ENCODE peak calls at places on chromosomes 5 and 9, in six cellular contexts. One of them, this sample, is unnamed. For H3K4me1, the result is how much of the 10 kb centered on the place peaks cover.

GRCh38 chr9:89093201-89093600 is 85.4 kb downstream of the SHC3 start:
- DNase-seq in lower lobe of right lung: no peak
- DNase-seq in endodermal cell: no peak
- DNase-seq in CD8-positive, alpha-beta T cell: no peak
- DNase-seq in body of pancreas: no peak
- DNase-seq in colonic mucosa: no peak
- DNase-seq in this sample: no peak

GRCh38 chr9:11328326-11328725 is 715.5 kb upstream of the PTPRD start:
- DNase-seq in colonic mucosa: no peak
- DNase-seq in CD8-positive, alpha-beta T cell: no peak
- DNase-seq in lower lobe of right lung: no peak
- DNase-seq in body of pancreas: no peak
- DNase-seq in endodermal cell: no peak
- DNase-seq in this sample: no peak

GRCh38 chr5:108935602-108936001 is 187.9 kb downstream of the FER start:
- DNase-seq in colonic mucosa: no peak
- DNase-seq in lower lobe of right lung: no peak
- DNase-seq in CD8-positive, alpha-beta T cell: no peak
- DNase-seq in body of pancreas: no peak
- DNase-seq in endodermal cell: no peak
- DNase-seq in this sample: no peak

GRCh38 chr5:122615146-122615545 is 159.7 kb upstream of the SNX2 start:
- DNase-seq in lower lobe of right lung: no peak
- DNase-seq in CD8-positive, alpha-beta T cell: no peak
- DNase-seq in endodermal cell: no peak
- DNase-seq in body of pancreas: no peak
- DNase-seq in colonic mucosa: no peak
- DNase-seq in this sample: no peak

GRCh38 chr9:95726756-95727155 is 148.7 kb upstream of the ERCC6L2 start:
- DNase-seq in endodermal cell: no peak
- DNase-seq in colonic mucosa: no peak
- DNase-seq in lower lobe of right lung: no peak
- DNase-seq in body of pancreas: no peak
- DNase-seq in CD8-positive, alpha-beta T cell: no peak
- DNase-seq in this sample: peak

GRCh38 chr5:113293068-113293571 is 141.7 kb downstream of the TSSK1B start:
- DNase-seq in CD8-positive, alpha-beta T cell: no peak
- DNase-seq in colonic mucosa: no peak
- DNase-seq in body of pancreas: no peak
- DNase-seq in endodermal cell: peak
- DNase-seq in lower lobe of right lung: no peak
- DNase-seq in this sample: peak

GRCh38 chr5:132405646-132406045 is 36.1 kb downstream of the SLC22A5 start:
- DNase-seq in lower lobe of right lung: no peak
- DNase-seq in colonic mucosa: no peak
- DNase-seq in CD8-positive, alpha-beta T cell: no peak
- DNase-seq in endodermal cell: no peak
- DNase-seq in body of pancreas: no peak
- DNase-seq in this sample: no peak

GRCh38 chr9:136824496-136825225 is 16.9 kb downstream of the RABL6 start:
- DNase-seq in colonic mucosa: no peak
- DNase-seq in endodermal cell: no peak
- DNase-seq in CD8-positive, alpha-beta T cell: no peak
- DNase-seq in lower lobe of right lung: no peak
- DNase-seq in body of pancreas: no peak
- DNase-seq in this sample: no peak

GRCh38 chr9:71826289-71826688 is 58.0 kb upstream of the CEMIP2 start:
- DNase-seq in endodermal cell: no peak
- DNase-seq in CD8-positive, alpha-beta T cell: no peak
- DNase-seq in colonic mucosa: no peak
- DNase-seq in lower lobe of right lung: no peak
- DNase-seq in body of pancreas: no peak
- DNase-seq in this sample: no peak

DNA sequence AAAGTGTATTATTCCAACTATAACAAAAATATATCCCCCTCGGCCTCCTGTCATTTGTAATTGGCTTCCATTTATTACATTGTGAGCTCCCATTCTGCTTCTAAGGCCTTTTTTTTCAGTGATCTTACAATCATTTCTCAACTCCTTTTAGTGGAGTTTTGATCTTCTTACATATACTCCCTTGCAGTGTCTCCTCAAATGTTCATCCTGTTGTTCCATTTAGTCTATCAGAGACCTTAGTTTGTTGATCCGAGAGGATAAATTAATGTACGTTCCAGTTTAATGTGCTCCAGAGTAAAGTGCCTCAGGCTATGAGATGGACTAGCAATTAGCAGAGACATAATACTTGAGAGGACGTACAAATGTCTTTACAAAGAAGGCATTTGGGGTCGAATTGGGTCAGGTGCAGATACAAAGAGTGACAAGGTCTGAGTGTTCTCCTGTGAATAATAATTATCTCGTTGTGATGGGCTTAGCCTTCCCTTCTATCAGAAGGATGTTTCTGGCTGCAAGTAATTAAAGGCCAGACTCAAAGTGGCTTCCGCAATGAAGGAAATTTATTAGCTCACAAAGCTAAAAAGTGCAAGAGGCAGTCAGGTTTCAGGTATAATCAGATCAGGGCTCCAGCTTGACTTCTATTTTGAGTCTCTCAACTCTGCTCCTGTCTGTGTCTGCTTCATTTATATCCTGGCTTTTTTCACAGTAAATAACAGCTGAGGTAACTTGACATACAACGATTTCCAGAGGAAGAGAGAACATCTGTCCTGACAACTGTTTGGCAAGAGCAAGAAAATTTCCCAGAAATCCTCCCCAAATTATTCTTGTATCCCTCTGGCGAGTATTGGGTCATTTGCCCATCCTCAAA is 30.1 kb downstream of the ARRDC3 start:
- DNase-seq in CD8-positive, alpha-beta T cell: no peak
- DNase-seq in endodermal cell: no peak
- DNase-seq in colonic mucosa: no peak
- DNase-seq in body of pancreas: no peak
- DNase-seq in lower lobe of right lung: no peak
- DNase-seq in this sample: no peak
- H3K4me1 ChIP-seq in CD8-positive, alpha-beta T cell: under half
- H3K4me1 ChIP-seq in endodermal cell: under half
- H3K4me1 ChIP-seq in colonic mucosa: under half
- H3K4me1 ChIP-seq in body of pancreas: under half
- H3K4me1 ChIP-seq in lower lobe of right lung: under half
- H3K4me1 ChIP-seq in this sample: under half

DNA sequence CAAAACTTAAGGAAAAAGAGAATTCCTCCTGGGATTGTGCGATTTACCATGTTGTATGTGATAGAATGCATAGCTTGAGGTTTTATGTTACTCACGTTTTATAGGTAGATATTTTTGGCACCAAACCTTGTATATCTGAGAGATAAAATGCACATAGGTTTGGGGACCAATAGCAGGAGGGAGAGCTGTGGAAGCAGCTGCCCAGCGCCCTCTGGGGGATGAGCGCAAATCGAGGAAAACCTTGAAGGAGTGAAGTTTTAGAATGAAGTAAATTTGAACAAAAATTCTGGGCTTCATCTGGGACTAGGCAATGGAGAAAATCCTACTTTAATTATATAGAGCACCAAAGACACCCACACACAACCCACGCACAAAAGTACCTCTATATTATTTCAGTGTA is 197.0 kb downstream of the ADCY2 start:
- DNase-seq in CD8-positive, alpha-beta T cell: no peak
- DNase-seq in body of pancreas: peak
- DNase-seq in endodermal cell: peak
- DNase-seq in lower lobe of right lung: no peak
- DNase-seq in colonic mucosa: no peak
- DNase-seq in this sample: peak
- TF ChIP-seq CTCF in CD8-positive, alpha-beta T cell: no peak
- TF ChIP-seq CTCF in body of pancreas: peak
- TF ChIP-seq CTCF in endodermal cell: peak
- TF ChIP-seq CTCF in lower lobe of right lung: peak
- TF ChIP-seq CTCF in colonic mucosa: no peak
- TF ChIP-seq CTCF in this sample: no peak

GRCh38 chr9:86563350-86563749 is 209.1 kb upstream of the TUT7 start:
- DNase-seq in endodermal cell: no peak
- DNase-seq in lower lobe of right lung: no peak
- DNase-seq in body of pancreas: no peak
- DNase-seq in colonic mucosa: no peak
- DNase-seq in CD8-positive, alpha-beta T cell: no peak
- DNase-seq in this sample: no peak
- H3K4me3 ChIP-seq in endodermal cell: no peak
- H3K4me3 ChIP-seq in lower lobe of right lung: no peak
- H3K4me3 ChIP-seq in body of pancreas: no peak
- H3K4me3 ChIP-seq in colonic mucosa: no peak
- H3K4me3 ChIP-seq in CD8-positive, alpha-beta T cell: no peak
- H3K4me3 ChIP-seq in this sample: no peak

DNA sequence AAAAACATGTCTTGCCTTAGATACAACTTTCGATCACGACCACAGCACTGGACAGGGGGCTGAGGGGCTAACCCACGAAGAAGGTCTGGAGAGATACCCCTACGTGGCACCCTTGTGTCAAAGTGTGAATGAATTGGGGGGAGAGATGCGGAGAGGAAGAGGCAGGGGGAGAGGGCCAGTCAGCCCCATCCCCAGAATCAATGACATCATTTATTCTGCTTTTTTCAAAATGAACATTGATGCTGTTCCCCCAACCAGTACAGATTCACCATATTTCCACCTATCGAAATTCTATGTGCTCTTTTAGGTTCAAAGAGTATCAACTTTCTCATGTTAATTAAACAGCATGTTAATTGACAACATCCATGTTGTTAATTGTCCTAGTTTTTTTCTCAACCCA is 32.4 kb downstream of the DAP start:
- DNase-seq in lower lobe of right lung: no peak
- DNase-seq in body of pancreas: no peak
- DNase-seq in CD8-positive, alpha-beta T cell: no peak
- DNase-seq in endodermal cell: no peak
- DNase-seq in colonic mucosa: no peak
- DNase-seq in this sample: no peak
- H3K4me1 ChIP-seq in lower lobe of right lung: under half
- H3K4me1 ChIP-seq in body of pancreas: half or more
- H3K4me1 ChIP-seq in CD8-positive, alpha-beta T cell: under half
- H3K4me1 ChIP-seq in endodermal cell: under half
- H3K4me1 ChIP-seq in colonic mucosa: under half
- H3K4me1 ChIP-seq in this sample: under half

GRCh38 chr5:4375640-4376039 is 764.5 kb upstream of the ADAMTS16 start:
- DNase-seq in endodermal cell: no peak
- DNase-seq in colonic mucosa: no peak
- DNase-seq in body of pancreas: no peak
- DNase-seq in CD8-positive, alpha-beta T cell: no peak
- DNase-seq in lower lobe of right lung: no peak
- DNase-seq in this sample: no peak
- TF ChIP-seq CTCF in endodermal cell: peak
- TF ChIP-seq CTCF in colonic mucosa: no peak
- TF ChIP-seq CTCF in body of pancreas: no peak
- TF ChIP-seq CTCF in CD8-positive, alpha-beta T cell: no peak
- TF ChIP-seq CTCF in lower lobe of right lung: no peak
- TF ChIP-seq CTCF in this sample: no peak

This sample was measured in cardiac muscle cell.